ENCODE peak calls at places on chromosome 19, in four cellular contexts. H is Peyer's patch, M is endothelial cell of umbilical vein, S is heart left ventricle. K is an unnamed sample.

GRCh38 chr19:461664-462551 is 1.1 kb upstream of the SHC2 start:
- DNase-seq in M (no peak), H (peak), S (peak), K (peak)

GRCh38 chr19:572891-573825 is 762 bp downstream of the BSG start:
- DNase-seq in M (peak), S (peak), H (peak), K (peak)

GRCh38 chr19:8210660-8211101 is 1.5 kb downstream of the CERS4 start:
- DNase-seq in S (no peak), M (no peak), H (peak), K (no peak)

GRCh38 chr19:31144471-31144870 is 204.8 kb downstream of the TSHZ3 start:
- DNase-seq in S (no peak), M (no peak), H (no peak), K (no peak)

GRCh38 chr19:5828661-5829566 is 10.6 kb downstream of the FUT6 start:
- DNase-seq in M (peak), S (peak), H (no peak), K (peak)

GRCh38 chr19:38839816-38840582 is 8.4 kb upstream of the ECH1 start:
- DNase-seq in S (no peak), M (no peak), H (no peak), K (no peak)

GRCh38 chr19:57613941-57614743 is at the start of gene ZNF134:
- DNase-seq in H (peak), M (peak), S (peak), K (peak)

GRCh38 chr19:33214621-33215020 is 11.0 kb downstream of the SLC7A10 start:
- DNase-seq in H (no peak), M (no peak), S (no peak), K (no peak)

GRCh38 chr19:1796395-1797142 is 15.5 kb downstream of the ATP8B3 start:
- DNase-seq in H (no peak), M (no peak), S (no peak), K (no peak)

GRCh38 chr19:6010107-6010506 is 32.2 kb upstream of the RANBP3 start:
- DNase-seq in M (no peak), S (no peak), H (no peak), K (no peak)

GRCh38 chr19:55778331-55778730 is 9.4 kb downstream of the RFPL4AL1 start:
- DNase-seq in S (no peak), M (no peak), H (no peak), K (no peak)

GRCh38 chr19:15463865-15464371 is 426 bp downstream of the RASAL3 start:
- DNase-seq in H (peak), S (peak), M (no peak), K (no peak)

GRCh38 chr19:33673258-33673875 is 51.6 kb downstream of the CHST8 start:
- DNase-seq in H (peak), S (no peak), M (no peak), K (no peak)

GRCh38 chr19:49490287-49491029 is 3.0 kb downstream of the RPL13A start:
- DNase-seq in M (no peak), S (no peak), H (no peak), K (no peak)

GRCh38 chr19:41352609-41353465 is 885 bp downstream of the TGFB1 start:
- DNase-seq in M (peak), H (peak), S (peak), K (peak)

GRCh38 chr19:14138576-14139265 is 2.3 kb upstream of the ASF1B start:
- DNase-seq in M (peak), S (no peak), H (no peak), K (no peak)

GRCh38 chr19:29365836-29366417 is 153.0 kb upstream of the UQCRFS1 start:
- DNase-seq in M (no peak), H (no peak), S (no peak), K (no peak)

GRCh38 chr19:13882841-13883240 is 5.9 kb downstream of the NANOS3 start:
- DNase-seq in M (no peak), H (no peak), S (no peak), K (no peak)

GRCh38 chr19:18675779-18676178 is 7.7 kb upstream of the CRTC1 start:
- DNase-seq in M (no peak), H (no peak), S (no peak), K (no peak)

GRCh38 chr19:9014809-9015208 is 4.6 kb upstream of the MUC16 start:
- DNase-seq in S (no peak), M (no peak), H (no peak), K (no peak)

GRCh38 chr19:34645551-34645950 is 31.4 kb downstream of the SCGB2B2 start:
- DNase-seq in H (no peak), S (no peak), M (no peak), K (no peak)

GRCh38 chr19:8610041-8610927 is at the start of gene ADAMTS10:
- DNase-seq in S (peak), H (peak), M (no peak), K (peak)

GRCh38 chr19:49347835-49348234 is 12.6 kb downstream of the CD37 start:
- DNase-seq in M (peak), S (no peak), H (no peak), K (no peak)

GRCh38 chr19:14002571-14003278 is 3.4 kb downstream of the RFX1 start:
- DNase-seq in M (no peak), H (peak), S (no peak), K (no peak)

GRCh38 chr19:12665281-12665573 is 1.3 kb downstream of the MAN2B1 start:
- DNase-seq in M (no peak), H (peak), S (peak), K (no peak)

GRCh38 chr19:5624154-5624663 is 1.3 kb downstream of the SAFB start:
- DNase-seq in H (peak), S (peak), M (peak), K (peak)

GRCh38 chr19:6849876-6850275 is 37.5 kb upstream of the ADGRE1 start:
- DNase-seq in H (no peak), M (peak), S (no peak), K (no peak)

GRCh38 chr19:49687150-49687549 is 2.2 kb upstream of the ADM5 start:
- DNase-seq in H (no peak), M (no peak), S (no peak), K (no peak)

GRCh38 chr19:6030214-6030507 is 52.2 kb upstream of the RANBP3 start:
- DNase-seq in M (no peak), S (no peak), H (no peak), K (no peak)

GRCh38 chr19:7916137-7916907 is 1.7 kb downstream of the TGFBR3L start:
- DNase-seq in M (no peak), H (no peak), S (no peak), K (no peak)

GRCh38 chr19:21396893-21397572 is at the start of gene ZNF493:
- DNase-seq in H (peak), S (peak), M (peak), K (peak)

GRCh38 chr19:14400913-14401312 is 18.2 kb downstream of the DDX39A start:
- DNase-seq in M (no peak), H (no peak), S (no peak), K (no peak)

GRCh38 chr19:15456441-15456840 is 6.7 kb upstream of the WIZ start:
- DNase-seq in M (no peak), H (no peak), S (no peak), K (no peak)

GRCh38 chr19:38799104-38799503 is 10.1 kb downstream of the LGALS7B start:
- DNase-seq in H (no peak), S (no peak), M (no peak), K (no peak)

GRCh38 chr19:56507446-56508281 is at the start of gene ZNF471:
- DNase-seq in M (peak), H (peak), S (peak), K (peak)

GRCh38 chr19:13101590-13102415 is 855 bp downstream of the LYL1 start:
- DNase-seq in S (no peak), M (no peak), H (no peak), K (no peak)

GRCh38 chr19:46730595-46730994 is 13.7 kb upstream of the PRKD2 start:
- DNase-seq in M (no peak), S (no peak), H (no peak), K (peak)
- TF ChIP-seq POLR2A in M (no peak), S (no peak), H (no peak), K (no peak)

DNA sequence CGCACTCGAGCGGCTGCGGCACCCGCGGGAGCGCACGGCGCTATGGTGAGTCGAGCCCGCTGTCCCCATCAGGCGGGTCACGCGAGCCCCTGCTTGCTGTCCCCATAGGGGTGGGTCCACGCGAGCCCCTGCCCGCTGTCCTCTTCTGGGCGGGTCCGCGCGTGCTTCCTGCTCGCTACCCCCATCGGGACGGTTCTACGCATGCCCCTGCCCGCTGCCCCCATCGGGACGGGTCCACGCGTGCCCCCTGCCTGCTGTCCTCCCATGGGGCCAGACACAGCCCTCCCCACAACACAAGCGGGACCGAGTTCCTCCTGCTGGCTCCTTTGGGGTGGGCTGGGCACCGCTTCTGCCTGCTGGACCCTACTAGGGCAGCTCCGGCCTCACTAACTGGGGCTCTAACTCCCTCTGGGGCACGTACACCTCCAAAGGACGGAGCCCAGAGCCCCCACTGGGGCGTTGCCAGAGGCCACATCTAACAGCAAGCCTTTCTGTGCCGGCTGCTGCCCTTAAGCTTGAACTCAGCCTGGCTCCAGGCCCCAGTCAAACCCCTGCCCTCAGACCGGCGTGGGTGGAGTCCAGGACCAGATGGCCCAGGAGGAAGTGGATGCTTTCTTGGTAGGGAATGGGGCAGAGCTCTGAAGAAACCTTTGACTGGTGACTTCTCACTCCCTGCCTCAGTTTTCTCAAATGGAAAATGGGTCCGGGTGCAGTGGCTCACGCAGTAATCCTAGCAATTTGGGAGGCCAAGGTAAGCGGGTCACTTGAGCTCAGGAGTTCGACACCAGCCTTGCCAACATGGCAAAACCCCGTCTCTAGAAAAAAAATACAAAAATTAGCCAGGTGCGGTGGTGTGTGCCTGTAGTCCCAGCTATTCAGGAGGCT is 722 bp downstream of the COLGALT1 start:
- DNase-seq in H (peak), S (peak), M (peak), K (peak)
- TF ChIP-seq POLR2A in H (peak), S (no peak), M (peak), K (peak)

DNA sequence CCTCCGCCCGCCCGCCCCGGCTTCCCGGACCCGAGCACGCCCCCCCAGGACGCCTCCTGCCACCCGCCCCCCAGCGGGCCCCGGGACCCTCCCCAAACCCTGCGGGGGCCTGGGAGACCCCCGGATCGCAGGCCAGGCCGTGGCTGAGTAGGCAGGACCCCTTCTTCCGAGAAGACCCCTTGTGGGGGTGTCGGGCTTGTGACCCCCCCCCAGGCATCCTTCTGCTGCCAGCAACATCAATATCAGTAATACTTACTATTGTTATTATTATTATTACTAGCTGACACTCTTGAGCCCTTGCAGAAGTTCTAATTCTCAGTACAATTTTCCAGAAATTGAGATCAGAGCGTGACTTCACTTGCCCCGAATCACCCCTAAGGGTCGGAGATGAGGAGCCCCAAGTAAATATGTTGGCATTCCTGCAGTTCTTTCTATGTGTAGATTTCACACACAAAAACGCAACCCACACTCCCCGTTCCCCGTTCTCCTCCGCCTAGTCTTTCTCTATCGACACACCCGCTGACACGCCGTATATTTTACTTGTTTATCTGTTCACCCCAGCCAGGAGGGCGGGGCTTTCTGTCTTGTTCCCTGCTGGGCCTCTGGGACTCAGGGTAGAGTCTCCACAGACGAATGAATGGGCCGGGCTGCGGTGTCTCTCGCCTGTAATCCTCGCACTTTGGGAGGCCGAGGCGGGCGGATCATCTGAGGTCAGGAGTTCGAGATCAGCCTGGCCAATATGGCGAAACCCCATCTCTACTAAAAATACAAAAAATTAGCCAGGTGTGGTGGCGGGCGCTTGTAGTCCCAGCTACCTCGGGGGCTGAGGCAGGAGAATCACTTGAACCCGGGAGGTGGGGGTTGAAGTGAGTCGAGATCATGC is 14.7 kb downstream of the TLE5 start:
- DNase-seq in M (peak), H (peak), S (peak), K (peak)
- TF ChIP-seq POLR2A in M (no peak), H (no peak), S (no peak), K (peak)

DNA sequence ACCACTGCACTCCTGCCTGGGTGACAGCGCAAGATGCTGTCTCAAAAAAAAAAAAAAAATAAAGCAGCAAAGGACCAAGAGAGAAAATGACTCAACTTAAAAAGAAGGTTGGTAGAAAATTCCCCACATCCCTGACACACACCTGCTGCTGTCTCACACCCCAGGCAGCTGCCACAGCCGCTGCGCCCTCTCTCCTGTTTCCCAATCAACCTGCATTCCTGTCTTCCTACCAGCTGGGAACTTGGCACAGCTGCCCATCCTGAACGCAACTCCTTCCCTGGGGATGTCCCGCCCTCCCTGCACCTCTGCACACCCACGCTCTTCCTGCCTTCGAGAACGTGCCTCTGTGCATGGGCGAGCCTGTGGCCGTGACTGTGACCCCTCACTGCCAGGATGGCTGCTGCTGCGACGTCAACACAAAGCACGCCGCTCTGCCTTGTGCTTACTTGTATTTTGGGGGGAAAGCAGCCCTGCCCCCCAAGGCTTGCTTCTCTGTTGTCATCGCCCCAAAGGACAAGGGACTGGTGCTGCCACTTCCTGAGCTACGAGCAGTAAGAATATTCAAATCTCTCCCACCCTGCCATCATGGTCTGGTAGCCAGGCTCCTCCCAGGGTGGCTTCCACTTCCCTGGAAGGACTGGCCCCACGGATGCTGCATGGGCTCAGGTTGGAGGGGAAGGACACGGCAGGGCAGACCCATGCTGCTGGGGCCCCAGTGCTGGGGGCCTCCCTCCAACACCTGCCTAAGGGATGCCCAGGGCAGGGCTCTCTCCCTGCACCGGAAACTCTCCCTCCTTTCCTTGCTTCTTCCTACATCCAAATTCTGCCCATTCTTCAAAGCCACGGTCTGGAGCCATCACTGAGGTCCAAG is 20.7 kb downstream of the SH3GL1 start:
- DNase-seq in H (peak), M (peak), S (no peak), K (peak)
- TF ChIP-seq POLR2A in H (no peak), M (no peak), S (no peak), K (no peak)

GRCh38 chr19:17605761-17606745 is 50.6 kb downstream of the COLGALT1 start:
- DNase-seq in M (peak), H (peak), S (peak), K (peak)
- TF ChIP-seq POLR2A in M (no peak), H (no peak), S (no peak), K (no peak)

GRCh38 chr19:40281381-40282208 is 3.5 kb downstream of the AKT2 start:
- DNase-seq in S (no peak), H (no peak), M (no peak), K (peak)

GRCh38 chr19:40278361-40279045 is 6.6 kb downstream of the AKT2 start:
- DNase-seq in H (no peak), S (no peak), M (no peak), K (peak)

GRCh38 chr19:40280608-40281221 is 4.4 kb downstream of the AKT2 start:
- DNase-seq in H (peak), M (no peak), S (no peak), K (no peak)

GRCh38 chr19:40279120-40279551 is 6.0 kb downstream of the AKT2 start:
- DNase-seq in S (peak), M (no peak), H (no peak), K (peak)

DNA sequence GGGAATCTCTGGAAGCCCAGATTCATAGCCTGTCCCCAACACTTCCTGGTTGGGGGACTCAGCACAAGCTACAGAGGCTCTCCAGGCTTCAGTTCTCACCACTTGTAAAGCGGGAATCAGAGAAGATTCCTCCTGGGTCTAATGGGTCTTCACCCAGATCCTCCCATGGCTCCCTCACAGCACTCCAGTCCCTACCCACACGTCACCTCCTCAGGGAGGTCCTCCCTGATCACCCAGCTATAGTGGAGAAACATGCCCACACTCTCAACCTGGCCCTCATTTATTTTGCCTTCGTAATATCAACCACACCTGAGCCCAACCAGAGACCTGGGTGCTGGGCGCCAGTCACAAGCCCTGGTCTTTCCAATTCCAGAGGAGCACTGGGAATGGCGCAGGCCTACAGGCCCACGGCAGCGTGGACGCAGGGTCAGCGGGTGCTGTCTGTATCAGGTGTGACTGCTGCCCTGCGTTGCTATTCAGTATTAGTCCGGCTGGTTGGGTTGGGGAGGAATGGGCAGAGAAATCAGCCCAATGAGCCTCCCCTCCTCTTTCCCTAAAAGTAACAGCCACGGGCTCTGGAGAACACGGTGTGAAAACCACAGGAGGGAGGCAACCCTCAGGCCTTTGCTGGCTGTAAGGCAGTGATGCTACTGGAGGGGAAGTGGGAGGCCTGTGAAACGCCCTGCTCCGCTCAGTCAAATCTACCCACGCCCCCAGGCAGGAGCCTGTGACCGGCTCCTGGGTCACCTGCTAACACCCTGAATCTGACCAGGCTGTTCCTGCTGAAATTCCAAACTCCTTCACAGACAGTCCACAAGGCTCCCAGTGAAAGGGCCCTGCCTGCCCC is 5.2 kb downstream of the AKT2 start:
- DNase-seq in M (no peak), H (no peak), S (no peak), K (no peak)
- TF ChIP-seq POLR2A in M (no peak), H (no peak), S (no peak), K (no peak)

K was measured in sigmoid colon.